ENCODE peak calls at places on chromosomes 6 and 20, in nine cellular contexts. A is right lobe of liver, P is prostate gland, F is neural progenitor cell, L is Peyer's patch, B is OCI-LY7, X is esophagus squamous epithelium, W is endodermal cell, O is mucosa of descending colon. U is an unnamed sample.
A peak's percentile ranks its signal among the peaks of the same experiment; 100 is the strongest.

GRCh38 chr20:44019638-44020335 is 105.1 kb downstream of the TOX2 start:
- DNase-seq in O (no peak), B (no peak), L (peak; percentile 18), A (no peak), W (peak; percentile 65), P (no peak), F (peak; percentile 23), X (no peak), U (no peak)

GRCh38 chr6:148776321-148776966 is 29.6 kb downstream of the UST start:
- DNase-seq in L (no peak), W (no peak), A (no peak), F (no peak), P (no peak), B (no peak), O (no peak), X (no peak), U (no peak)

GRCh38 chr20:22227301-22227700 is 357.1 kb downstream of the FOXA2 start:
- DNase-seq in O (no peak), W (no peak), P (no peak), A (no peak), X (no peak), F (no peak), B (no peak), L (no peak), U (no peak)

GRCh38 chr6:26043389-26044139 is 43.7 kb upstream of the HFE start:
- DNase-seq in X (no peak), O (peak; percentile 71), P (peak; percentile 87), L (peak; percentile 67), W (no peak), A (peak; percentile 69), F (no peak), B (peak; percentile 98), U (peak; percentile 73)

GRCh38 chr6:193180-193579 is 99.1 kb upstream of the DUSP22 start:
- DNase-seq in F (no peak), W (no peak), X (no peak), P (no peak), O (no peak), B (no peak), L (no peak), A (no peak), U (no peak)

GRCh38 chr6:79201127-79201526 is 33.4 kb downstream of the HMGN3 start:
- DNase-seq in L (no peak), P (no peak), O (no peak), W (no peak), X (no peak), F (no peak), A (no peak), B (no peak), U (no peak)

GRCh38 chr6:17865243-17865642 is 122.2 kb downstream of the KIF13A start:
- DNase-seq in A (no peak), O (peak; percentile 68), L (no peak), X (no peak), W (no peak), P (peak; percentile 91), B (no peak), F (no peak), U (no peak)

GRCh38 chr6:25052181-25052580 is 116.4 kb upstream of the RIPOR2 start:
- DNase-seq in W (no peak), B (no peak), P (no peak), A (no peak), F (no peak), O (no peak), X (no peak), L (no peak), U (no peak)

GRCh38 chr6:12844284-12845223 is 128.0 kb downstream of the PHACTR1 start:
- DNase-seq in L (no peak), B (peak; percentile 27), O (no peak), F (peak; percentile 46), X (no peak), A (no peak), W (no peak), P (no peak), U (no peak)

GRCh38 chr6:151044465-151045441 is 179.3 kb downstream of the MTHFD1L start:
- DNase-seq in P (peak; percentile 73), F (peak; percentile 52), L (no peak), A (peak; percentile 94), W (peak; percentile 59), O (peak; percentile 87), B (no peak), X (no peak), U (peak; percentile 80)

GRCh38 chr20:48166082-48166835 is 381.0 kb upstream of the SULF2 start:
- DNase-seq in L (no peak), O (no peak), A (no peak), W (no peak), X (no peak), B (no peak), P (no peak), F (no peak), U (no peak)

GRCh38 chr20:8062781-8063180 is 43.2 kb upstream of the TMX4 start:
- DNase-seq in W (no peak), B (no peak), P (no peak), A (no peak), O (no peak), L (no peak), X (no peak), F (no peak), U (no peak)

GRCh38 chr20:8066662-8067061 is 47.1 kb upstream of the TMX4 start:
- DNase-seq in L (no peak), O (no peak), X (no peak), A (no peak), B (no peak), F (no peak), P (no peak), W (no peak), U (no peak)

DNA sequence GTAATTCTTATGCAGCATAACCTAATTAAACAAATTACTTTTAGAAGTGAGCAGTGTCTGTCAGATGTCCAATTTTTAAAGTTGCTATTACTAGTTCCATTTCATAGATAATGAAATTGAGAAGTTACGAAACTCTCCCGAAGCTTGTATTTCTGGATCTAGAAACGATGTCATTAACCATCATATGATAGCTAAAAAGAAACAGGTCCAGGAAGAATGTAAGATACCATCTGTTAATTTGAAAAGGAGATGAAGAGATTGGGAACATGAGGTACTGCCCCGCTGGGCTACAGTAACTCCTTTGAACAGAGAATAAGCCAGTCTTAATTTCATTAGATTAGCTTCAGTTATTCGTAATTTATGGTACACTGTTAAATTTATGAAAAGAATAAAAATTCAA is 47.5 kb upstream of the TMX4 start:
- DNase-seq in W (no peak), A (no peak), L (no peak), O (no peak), B (no peak), F (no peak), P (no peak), X (no peak), U (no peak)
- H3K4me1 ChIP-seq in W (peaks cover 8% of the 10 kb centered on the region), A (no peaks in the 10 kb centered on the region), L (no peaks in the 10 kb centered on the region), O (no peaks in the 10 kb centered on the region), B (no peaks in the 10 kb centered on the region), F (no peaks in the 10 kb centered on the region), P (no peaks in the 10 kb centered on the region), X (no peaks in the 10 kb centered on the region), U (no peaks in the 10 kb centered on the region)

DNA sequence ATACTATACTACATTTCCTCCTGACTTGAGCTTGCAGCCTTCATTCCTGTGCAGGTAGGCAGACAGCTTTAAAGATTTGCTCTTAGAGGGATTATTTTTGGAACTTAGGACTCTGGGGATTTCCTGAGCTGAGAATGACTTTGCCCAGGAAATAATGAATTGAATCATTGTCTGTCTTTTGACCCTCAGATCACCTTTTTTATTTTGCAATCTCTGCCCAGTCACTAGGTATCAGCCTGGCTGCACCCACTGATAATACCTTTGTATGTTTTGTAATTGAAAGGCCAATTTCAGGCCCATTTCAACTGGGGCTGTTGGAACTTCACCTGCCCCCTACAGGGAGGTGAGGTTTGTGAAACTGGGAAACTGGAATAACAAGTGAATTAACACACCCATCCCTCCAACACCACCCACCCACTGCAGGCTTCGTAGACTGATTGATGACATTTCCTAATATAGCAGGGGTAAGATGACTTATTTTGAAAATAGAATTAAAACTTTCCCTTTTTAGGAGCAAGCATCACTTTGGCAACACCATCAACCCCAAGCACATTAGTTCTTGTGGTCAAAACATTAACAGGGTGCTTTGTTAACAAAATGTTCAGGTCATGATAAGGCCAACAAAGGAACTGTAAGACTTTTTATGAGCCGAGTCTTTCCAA is 157.1 kb upstream of the CENPW start:
- DNase-seq in P (no peak), L (no peak), W (no peak), O (no peak), F (no peak), B (no peak), A (no peak), X (no peak), U (no peak)
- TF ChIP-seq CTCF in P (no peak), L (no peak), W (peak; percentile 43), O (no peak), F (no peak), B (no peak), A (peak; percentile 37), X (no peak), U (no peak)

DNA sequence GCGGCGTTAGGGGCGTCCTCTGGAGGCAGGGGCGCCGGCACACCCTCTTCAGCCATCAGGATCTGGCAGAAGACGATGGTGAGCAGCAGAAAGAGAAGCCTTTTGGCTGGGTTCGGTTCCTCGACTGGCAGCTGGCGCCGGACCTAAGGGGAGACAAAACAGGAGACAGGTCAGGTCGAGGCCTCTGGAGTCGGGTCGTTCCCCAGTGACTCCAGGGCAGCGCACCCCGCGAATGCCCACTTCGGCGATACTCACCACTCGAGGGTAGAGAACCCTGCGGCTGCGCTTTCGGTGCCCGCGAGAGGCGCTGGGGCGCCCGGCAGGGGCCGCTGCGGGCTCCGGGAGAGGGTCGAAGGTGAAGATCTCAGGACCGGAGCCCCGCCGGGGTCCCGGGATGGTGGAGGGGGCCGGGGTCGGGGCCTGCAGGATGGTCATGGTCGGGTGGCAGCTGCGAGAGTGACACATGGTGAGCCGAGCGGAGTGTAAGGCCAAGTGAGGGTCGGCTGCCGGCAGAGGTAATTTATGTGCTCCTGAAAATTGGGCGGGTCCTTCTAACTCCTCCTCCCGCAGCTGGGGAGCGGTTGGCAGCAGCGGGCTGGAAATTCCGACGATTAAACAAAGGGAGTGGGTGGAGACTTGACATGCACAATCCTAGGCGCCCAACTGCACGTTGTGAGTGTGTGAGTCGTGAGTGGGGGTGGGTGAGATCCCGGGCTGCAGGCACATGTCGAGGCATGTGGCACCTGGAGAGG is at the start of gene IER3:
- DNase-seq in F (peak; percentile 88), W (peak; percentile 98), P (peak; percentile 92), O (peak; percentile 91), A (peak; percentile 91), B (peak; percentile 67), L (peak; percentile 66), X (no peak), U (peak; percentile 93)
- H3K4me1 ChIP-seq in F (peaks cover 5% of the 10 kb centered on the region), W (peaks cover 5% of the 10 kb centered on the region), P (no peaks in the 10 kb centered on the region), O (peaks cover 44% of the 10 kb centered on the region), A (no peaks in the 10 kb centered on the region), B (peaks cover 31% of the 10 kb centered on the region), L (peaks cover 40% of the 10 kb centered on the region), X (peaks cover 21% of the 10 kb centered on the region), U (peaks cover 9% of the 10 kb centered on the region)

DNA sequence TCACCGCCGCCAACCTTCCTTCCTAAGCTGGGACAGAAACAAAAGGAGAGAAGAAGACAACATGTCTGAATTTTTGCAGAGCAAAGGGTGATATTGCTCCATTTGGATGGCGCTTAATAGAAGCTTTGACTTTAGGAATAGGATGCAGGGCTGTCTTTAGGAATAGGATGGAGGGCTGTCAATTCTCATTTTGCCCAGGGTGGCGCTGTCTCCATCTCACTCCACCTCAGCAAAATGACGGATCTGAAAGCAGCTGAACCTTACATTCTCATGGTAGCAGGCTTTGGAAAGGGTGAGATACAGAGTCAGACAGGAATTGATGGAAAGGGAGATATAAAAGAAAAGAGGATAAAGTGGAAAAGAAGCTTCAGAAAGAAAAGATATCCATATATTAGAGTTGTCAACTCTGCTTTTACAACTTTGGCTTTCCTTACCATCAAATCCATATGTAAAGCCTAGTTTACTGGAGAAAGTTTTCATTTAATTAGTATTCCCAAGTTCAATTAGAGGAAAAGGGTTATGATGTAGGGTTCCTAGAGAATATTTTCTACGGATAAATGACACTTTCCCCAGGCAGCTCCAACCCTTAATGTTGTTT is 2.4 kb downstream of the MTCL3 start:
- DNase-seq in P (no peak), O (no peak), A (no peak), F (peak; percentile 76), W (peak; percentile 87), X (no peak), L (peak; percentile 46), B (peak; percentile 50), U (no peak)
- TF ChIP-seq CTCF in P (peak; percentile 44), O (no peak), A (peak; percentile 46), F (peak; percentile 80), W (peak; percentile 86), X (peak; percentile 20), L (peak; percentile 59), B (peak; percentile 91), U (peak; percentile 55)

U was measured in heart left ventricle.